ENCODE peak calls at places on chromosomes 4 and X, in four cellular contexts. Z, V, J and D are unnamed samples.
A peak's percentile ranks its signal among the peaks of the same experiment; 100 is the strongest.

GRCh38 chrX:4243759-4244158 is 530.3 kb upstream of the PRKX start:
- DNase-seq in Z (no peak), V (no peak), J (no peak), D (no peak)

GRCh38 chrX:103254171-103254824 is 657 bp downstream of the TCEAL8 start:
- DNase-seq in Z (peak; percentile 65), V (peak; percentile 38), J (peak; percentile 78), D (peak; percentile 81)

GRCh38 chr4:118845552-118846065 is 9.7 kb upstream of the SEC24D start:
- DNase-seq in Z (no peak), V (no peak), J (no peak), D (no peak)

GRCh38 chr4:6767725-6768538 is 14.6 kb upstream of the KIAA0232 start:
- DNase-seq in Z (peak; percentile 39), V (no peak), J (peak; percentile 61), D (no peak)

GRCh38 chr4:18405054-18405453 is 383.5 kb upstream of the LCORL start:
- DNase-seq in Z (no peak), V (no peak), J (no peak), D (no peak)

GRCh38 chr4:150782921-150783320 is 201.0 kb downstream of the MAB21L2 start:
- DNase-seq in Z (no peak), V (no peak), J (no peak), D (no peak)

GRCh38 chr4:152590179-152591031 is 54.5 kb upstream of the FBXW7 start:
- DNase-seq in Z (no peak), V (peak; percentile 66), J (no peak), D (no peak)

GRCh38 chrX:57772637-57773036 is 92.6 kb upstream of the NLRP2B start:
- DNase-seq in Z (no peak), V (no peak), J (no peak), D (no peak)

GRCh38 chr4:38856524-38857337 is at the start of gene TLR6:
- DNase-seq in Z (no peak), V (peak; percentile 46), J (no peak), D (no peak)

GRCh38 chrX:111652719-111653118 is 28.3 kb upstream of the ALG13 start:
- DNase-seq in Z (no peak), V (peak; percentile 15), J (no peak), D (no peak)

GRCh38 chr4:147833254-147833653 is 101.4 kb downstream of the ARHGAP10 start:
- DNase-seq in Z (no peak), V (no peak), J (no peak), D (no peak)

GRCh38 chr4:41424541-41424940 is 113.4 kb upstream of the LIMCH1 start:
- DNase-seq in Z (no peak), V (no peak), J (no peak), D (no peak)

GRCh38 chrX:69257504-69258127 is 92.4 kb upstream of the PJA1 start:
- DNase-seq in Z (no peak), V (no peak), J (no peak), D (no peak)

GRCh38 chrX:39850630-39851152 is 247.1 kb downstream of the BCOR start:
- DNase-seq in Z (no peak), V (peak; percentile 62), J (no peak), D (no peak)

GRCh38 chr4:175066923-175067627 is 148.9 kb downstream of the ADAM29 start:
- DNase-seq in Z (no peak), V (no peak), J (no peak), D (no peak)
- TF ChIP-seq CTCF in Z (no peak), V (no peak), J (no peak), D (no peak)

GRCh38 chr4:145281224-145281623 is 100.8 kb upstream of the OTUD4 start:
- DNase-seq in Z (no peak), V (no peak), J (no peak), D (no peak)
- TF ChIP-seq CTCF in Z (no peak), V (no peak), J (no peak), D (no peak)

DNA sequence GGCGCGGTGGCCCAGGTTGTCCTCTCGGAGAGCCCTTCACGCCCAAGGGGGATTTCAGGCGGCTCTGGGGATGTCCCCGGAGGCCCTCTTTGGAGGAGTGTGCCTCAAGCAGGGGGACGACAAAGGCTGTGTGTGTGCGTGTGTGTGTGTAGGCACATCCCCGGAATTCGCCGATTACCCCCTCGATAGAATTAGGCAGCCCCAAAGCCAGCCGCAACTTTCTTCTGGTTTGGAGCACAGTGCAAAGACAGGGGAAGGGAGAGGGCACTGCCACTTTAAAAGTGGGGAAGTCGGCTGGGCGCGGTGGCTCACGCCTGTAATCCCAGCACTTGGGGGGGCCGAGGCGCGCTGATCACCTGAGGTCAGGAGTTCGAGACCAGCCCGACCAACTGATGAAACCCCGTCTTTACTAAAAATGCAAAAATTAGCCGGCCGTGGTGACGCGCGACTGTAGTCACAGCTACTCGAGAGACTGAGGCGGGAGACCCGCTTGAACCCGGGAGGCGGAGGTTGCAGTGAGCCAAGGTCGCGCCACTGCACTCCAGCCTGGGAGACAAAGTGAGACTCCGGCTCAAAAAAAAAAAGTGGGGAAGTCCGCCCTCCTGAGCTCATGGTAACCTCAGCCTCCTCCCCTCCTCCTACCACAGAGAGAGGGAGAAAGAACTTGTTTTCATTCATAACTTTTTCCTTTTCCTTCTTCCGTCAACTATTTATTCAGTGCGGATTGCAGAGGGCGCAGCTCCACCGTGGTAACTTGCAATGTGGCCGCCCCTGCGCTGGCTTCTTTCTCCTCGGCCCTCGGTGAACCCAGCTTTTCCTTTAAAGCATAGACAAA is 2.4 kb downstream of the SPRY1 start:
- DNase-seq in Z (peak; percentile 83), V (no peak), J (peak; percentile 87), D (peak; percentile 64)
- TF ChIP-seq CTCF in Z (no peak), V (no peak), J (peak; percentile 20), D (no peak)

DNA sequence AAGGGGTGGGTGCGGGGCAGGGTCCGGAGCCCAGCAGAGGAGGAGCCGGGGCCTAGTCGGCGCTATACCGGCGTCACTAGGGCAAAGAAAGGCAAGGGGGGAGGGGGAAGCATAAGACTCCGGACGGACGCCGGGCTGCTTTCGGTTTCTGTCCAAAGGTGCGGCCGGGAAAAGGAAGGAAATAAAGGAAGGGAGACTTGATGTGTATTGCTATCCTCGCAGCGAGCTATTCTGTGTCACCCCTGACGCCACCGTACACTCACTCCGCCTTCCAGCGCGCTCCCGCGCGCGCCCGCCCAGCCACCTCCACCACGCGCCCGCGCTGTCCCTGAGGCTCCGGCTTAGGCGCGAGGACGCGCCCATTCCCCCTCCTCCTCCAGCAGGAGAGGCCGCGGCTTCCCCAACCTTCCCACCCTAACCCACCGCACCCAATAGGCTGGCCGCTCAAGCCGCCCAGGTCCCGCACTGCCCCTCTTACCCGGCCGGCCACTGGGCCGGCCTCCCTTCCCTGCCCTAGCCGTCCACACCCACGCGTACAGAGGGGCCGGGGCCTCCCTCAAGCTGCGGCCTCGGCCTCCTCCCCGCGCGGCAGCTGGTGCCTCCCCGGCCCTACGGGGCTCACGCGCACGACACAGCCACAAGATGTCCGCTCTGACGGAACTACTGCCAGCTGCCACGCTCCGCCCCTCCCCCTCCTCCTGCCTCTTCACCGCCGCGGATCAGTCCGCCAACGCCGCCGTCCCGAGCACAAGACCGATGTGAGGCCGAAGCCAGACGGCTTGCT is at the start of gene UBE2D3:
- DNase-seq in Z (peak; percentile 96), V (peak; percentile 93), J (peak; percentile 97), D (peak; percentile 94)
- TF ChIP-seq CTCF in Z (peak; percentile 14), V (no peak), J (no peak), D (no peak)